ENCODE peak calls at places on chromosomes 3 and 15, in four cellular contexts. P is activated T-cell treated with anti-CD3 and anti-CD28 coated beads for 24 hours, N is NCI-H2171, X is cardiac muscle cell. W is an unnamed sample.

GRCh38 chr15:38867556-38867955 is 302.9 kb upstream of the RASGRP1 start:
- DNase-seq in P (no peak), N (no peak), X (no peak), W (no peak)

GRCh38 chr15:93007994-93008393 is 81.0 kb downstream of the RGMA start:
- DNase-seq in P (no peak), N (no peak), X (no peak), W (no peak)

GRCh38 chr3:43638594-43639447 is 17.0 kb upstream of the ANO10 start:
- DNase-seq in P (no peak), N (no peak), X (peak; percentile 1), W (peak; percentile 25)

GRCh38 chr3:140188285-140188684 is 253.3 kb downstream of the CLSTN2 start:
- DNase-seq in P (no peak), N (peak; percentile 56), X (no peak), W (no peak)

GRCh38 chr15:37921527-37922385 is 12.7 kb upstream of the TMCO5A start:
- DNase-seq in P (no peak), N (no peak), X (no peak), W (no peak)

GRCh38 chr15:74460298-74460697 is 662 bp downstream of the UBL7 start:
- DNase-seq in P (no peak), N (no peak), X (no peak), W (no peak)

GRCh38 chr3:152595975-152596832 is 238.7 kb upstream of the P2RY1 start:
- DNase-seq in P (no peak), N (no peak), X (peak; percentile 19), W (no peak)

GRCh38 chr3:97901327-97902295 is 70.6 kb downstream of the RIOX2 start:
- DNase-seq in P (no peak), N (no peak), X (no peak), W (no peak)

GRCh38 chr15:77986891-77987764 is 90.4 kb downstream of the TBC1D2B start:
- DNase-seq in P (no peak), N (no peak), X (no peak), W (peak; percentile 43)

GRCh38 chr3:39323454-39323853 is 6.1 kb upstream of the CCR8 start:
- DNase-seq in P (no peak), N (no peak), X (no peak), W (no peak)

GRCh38 chr3:168615489-168616020 is 519.8 kb upstream of the GOLIM4 start:
- DNase-seq in P (no peak), N (no peak), X (no peak), W (no peak)

GRCh38 chr15:57352535-57353316 is 23.6 kb upstream of the CGNL1 start:
- DNase-seq in P (no peak), N (no peak), X (no peak), W (no peak)

GRCh38 chr3:59313365-59313764 is 263.5 kb upstream of the CFAP20DC start:
- DNase-seq in P (peak; percentile 35), N (no peak), X (peak; percentile 63), W (peak; percentile 59)

GRCh38 chr3:195609229-195609628 is 25.5 kb upstream of the APOD start:
- DNase-seq in P (no peak), N (no peak), X (no peak), W (no peak)

GRCh38 chr3:108103040-108103751 is 12.4 kb upstream of the CD47 start:
- DNase-seq in P (no peak), N (no peak), X (no peak), W (peak; percentile 23)

GRCh38 chr3:9970020-9970652 is 16.5 kb downstream of the EMC3 start:
- DNase-seq in P (no peak), N (no peak), X (no peak), W (no peak)

GRCh38 chr15:55402707-55403106 is 5.5 kb downstream of the CCPG1 start:
- DNase-seq in P (no peak), N (no peak), X (no peak), W (no peak)

GRCh38 chr3:37477713-37478487 is 303.5 kb upstream of the LRRFIP2 start:
- DNase-seq in P (no peak), N (no peak), X (no peak), W (no peak)

GRCh38 chr15:43881944-43882343 is 55.1 kb downstream of the WDR76 start:
- DNase-seq in P (no peak), N (no peak), X (no peak), W (peak; percentile 73)

W was measured in iPS-NIHi11.